ENCODE peak calls at places on chromosomes 7 and 10, in seven cellular contexts. Z is hippocampal formation; C is skeletal muscle cell; N is iPS-NIHi11; S is T-helper 17 cell; Y is cardiac fibroblast; M is activated T-helper 1 cell treated with anti-CD3 and anti-CD28 coated beads, Interleukin-12 subunit alpha, Interleukin-12 subunit beta, Interleukin-2, Interleukin-4 antibody, amounts not matched to agents 30 ng/mL and 10 ng/mL and 1 ng/mL, durations not matched to agents 14 hours and 24 hours and 36 hours. O is an unnamed sample.

GRCh38 chr10:112953760-112954159 is 3.7 kb downstream of the TCF7L2 start:
- DNase-seq in S (no peak), Z (no peak), C (no peak), N (no peak), M (no peak), Y (peak), O (no peak)

GRCh38 chr10:118621304-118621942 is 26.0 kb upstream of the PRLHR start:
- DNase-seq in Y (no peak), S (no peak), M (no peak), C (no peak), Z (no peak), N (no peak), O (no peak)

GRCh38 chr10:78770167-78771090 is 298.3 kb upstream of the ZMIZ1 start:
- DNase-seq in S (no peak), Y (no peak), N (no peak), Z (no peak), M (no peak), C (no peak), O (no peak)

GRCh38 chr10:102639527-102639926 is 4.8 kb upstream of the TRIM8 start:
- DNase-seq in N (no peak), C (no peak), S (no peak), M (no peak), Z (no peak), Y (no peak), O (no peak)

GRCh38 chr10:23157691-23158369 is 34.3 kb upstream of the PTF1A start:
- DNase-seq in N (peak), S (no peak), Z (no peak), C (peak), M (no peak), Y (peak), O (peak)

GRCh38 chr10:126357169-126357568 is 31.1 kb downstream of the ADAM12 start:
- DNase-seq in C (no peak), Z (no peak), S (no peak), M (no peak), N (no peak), Y (no peak), O (no peak)

GRCh38 chr7:147941316-147941715 is 649.2 kb upstream of the C7orf33 start:
- DNase-seq in S (no peak), C (no peak), Y (no peak), M (no peak), N (no peak), Z (no peak), O (no peak)

GRCh38 chr10:124608093-124608721 is 136.0 kb downstream of the FAM53B start:
- DNase-seq in C (no peak), N (no peak), S (no peak), Y (no peak), Z (no peak), M (no peak), O (no peak)

GRCh38 chr7:66493235-66494181 is 135.2 kb upstream of the KCTD7 start:
- DNase-seq in Z (peak), S (peak), Y (peak), C (peak), M (peak), N (peak), O (peak)

GRCh38 chr10:110783509-110784103 is 88.1 kb upstream of the PDCD4 start:
- DNase-seq in Z (no peak), N (no peak), C (no peak), M (peak), Y (peak), S (peak), O (no peak)

GRCh38 chr10:110487411-110488123 is 10.1 kb upstream of the DUSP5 start:
- DNase-seq in C (no peak), Z (no peak), S (no peak), M (no peak), N (peak), Y (no peak), O (no peak)

GRCh38 chr10:92720306-92721165 is 30.8 kb downstream of the HHEX start:
- DNase-seq in Y (peak), S (no peak), C (no peak), M (no peak), Z (no peak), N (no peak), O (no peak)

GRCh38 chr7:138713191-138713590 is 12.0 kb upstream of the SVOPL start:
- DNase-seq in Y (no peak), N (no peak), Z (no peak), C (no peak), S (no peak), M (no peak), O (no peak)

GRCh38 chr10:71367279-71367678 is 29.4 kb upstream of the CDH23 start:
- DNase-seq in Z (no peak), S (no peak), M (no peak), C (no peak), N (no peak), Y (no peak), O (no peak)